ENCODE peak calls at places on chromosome 18, in seven cellular contexts. G is epithelial cell of proximal tubule, Q is suprapubic skin, J is BE2C, D is body of pancreas, E is progenitor cell of endocrine pancreas, F is foreskin keratinocyte. W is an unnamed sample.

GRCh38 chr18:58996131-58996632 is 131.5 kb downstream of the ZNF532 start:
- DNase-seq in G (no peak), Q (no peak), J (no peak), D (no peak), E (no peak), F (peak), W (no peak)

GRCh38 chr18:73545497-73545896 is 602.1 kb downstream of the FBXO15 start:
- DNase-seq in G (no peak), Q (no peak), J (no peak), D (no peak), E (no peak), F (no peak), W (no peak)

GRCh38 chr18:79952457-79952995 is 1.1 kb upstream of the SLC66A2 start:
- DNase-seq in G (no peak), Q (peak), J (no peak), D (no peak), E (no peak), F (no peak), W (peak)

GRCh38 chr18:80166240-80166639 is 57.2 kb downstream of the ADNP2 start:
- DNase-seq in G (no peak), Q (no peak), J (no peak), D (no peak), E (no peak), F (no peak), W (no peak)

GRCh38 chr18:9803698-9804516 is 81.9 kb upstream of the TXNDC2 start:
- DNase-seq in G (no peak), Q (no peak), J (peak), D (no peak), E (no peak), F (no peak), W (no peak)

GRCh38 chr18:79497638-79498081 is 101.9 kb downstream of the NFATC1 start:
- DNase-seq in G (no peak), Q (no peak), J (no peak), D (no peak), E (no peak), F (no peak), W (peak)

GRCh38 chr18:2881088-2881487 is 34.3 kb downstream of the EMILIN2 start:
- DNase-seq in G (no peak), Q (no peak), J (no peak), D (no peak), E (no peak), F (no peak), W (no peak)

GRCh38 chr18:25422230-25422629 is 70.3 kb upstream of the ZNF521 start:
- DNase-seq in G (no peak), Q (no peak), J (no peak), D (no peak), E (no peak), F (no peak), W (no peak)

GRCh38 chr18:340044-340443 is 72.2 kb upstream of the THOC1 start:
- DNase-seq in G (no peak), Q (no peak), J (no peak), D (no peak), E (no peak), F (no peak), W (no peak)
- TF ChIP-seq CTCF in G (no peak), Q (no peak), J (no peak), D (no peak), E (no peak), F (no peak), W (no peak)

DNA sequence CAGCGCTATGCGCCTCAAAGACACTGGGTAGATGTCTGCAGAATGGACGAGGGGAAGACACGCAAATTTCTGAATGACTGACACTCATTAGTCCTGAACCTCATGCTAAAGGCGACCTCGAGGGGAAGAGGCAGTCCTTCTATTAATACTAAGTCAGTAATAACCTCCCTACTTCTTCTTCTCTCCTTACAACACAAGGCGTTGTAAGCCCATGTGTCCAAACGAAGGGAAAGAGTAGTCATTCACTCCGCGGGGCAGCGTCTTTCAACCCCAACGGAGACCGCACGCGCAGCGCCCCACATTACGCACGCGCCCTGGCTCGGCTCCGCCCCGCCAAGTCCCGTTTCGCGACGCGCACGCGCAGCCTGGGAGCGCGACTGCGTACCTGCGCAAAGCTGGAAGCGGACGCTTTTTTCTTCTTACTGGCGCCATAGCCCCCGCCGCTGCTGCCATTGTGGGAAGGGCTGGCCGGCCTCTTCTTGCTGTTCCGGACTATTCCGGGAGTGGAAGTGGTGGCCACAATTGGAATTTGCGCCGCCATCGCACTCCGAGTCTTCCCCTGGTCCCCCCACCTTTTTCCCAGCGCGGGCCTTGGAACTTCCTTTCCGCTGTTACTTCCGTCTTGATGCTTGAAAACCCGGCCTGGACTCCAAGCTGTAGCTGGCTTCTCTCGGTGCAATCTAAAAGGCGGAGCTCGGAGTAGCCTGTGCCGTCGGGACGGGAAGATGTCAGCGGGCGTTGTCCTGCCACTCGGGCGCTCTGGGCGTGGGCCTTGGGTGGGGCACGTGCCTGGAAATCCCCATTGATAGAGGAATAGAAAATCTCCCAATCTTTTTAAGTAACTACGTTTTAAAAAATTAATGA is at the start of gene INO80C:
- DNase-seq in G (peak), Q (peak), J (peak), D (peak), E (peak), F (peak), W (peak)
- TF ChIP-seq CTCF in G (no peak), Q (no peak), J (no peak), D (no peak), E (no peak), F (no peak), W (no peak)

DNA sequence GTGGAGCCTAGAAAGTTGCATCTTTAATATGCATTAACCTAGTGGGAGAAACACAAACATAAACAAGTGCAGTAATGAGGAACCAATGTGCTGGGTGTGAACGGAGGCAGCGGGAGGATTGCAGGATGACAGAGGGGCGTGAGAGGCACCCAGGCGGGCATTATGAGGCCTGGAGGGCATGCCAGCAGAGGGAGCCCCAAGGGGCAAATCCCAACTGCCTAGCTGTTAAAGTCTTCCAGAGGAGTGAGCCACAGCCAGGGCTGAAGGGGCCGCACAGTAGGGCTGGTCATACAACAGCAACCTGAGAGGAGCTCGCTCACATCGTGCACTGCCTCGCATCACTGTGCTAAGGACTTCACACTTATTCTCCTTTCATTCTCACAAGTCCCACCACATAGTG is 13.3 kb upstream of the PRELID3A start:
- DNase-seq in G (no peak), Q (no peak), J (no peak), D (no peak), E (no peak), F (no peak), W (no peak)
- TF ChIP-seq CTCF in G (peak), Q (no peak), J (peak), D (no peak), E (no peak), F (peak), W (peak)

GRCh38 chr18:832085-832681 is 20.1 kb upstream of the YES1 start:
- DNase-seq in G (no peak), Q (no peak), J (peak), D (no peak), E (no peak), F (no peak), W (no peak)
- TF ChIP-seq CTCF in G (peak), Q (no peak), J (peak), D (no peak), E (no peak), F (peak), W (no peak)

GRCh38 chr18:6044319-6044718 is 149.0 kb upstream of the TMEM200C start:
- DNase-seq in G (no peak), Q (no peak), J (no peak), D (no peak), E (no peak), F (no peak), W (no peak)

GRCh38 chr18:6039055-6039454 is 143.7 kb upstream of the TMEM200C start:
- DNase-seq in G (no peak), Q (no peak), J (no peak), D (no peak), E (no peak), F (no peak), W (no peak)

DNA sequence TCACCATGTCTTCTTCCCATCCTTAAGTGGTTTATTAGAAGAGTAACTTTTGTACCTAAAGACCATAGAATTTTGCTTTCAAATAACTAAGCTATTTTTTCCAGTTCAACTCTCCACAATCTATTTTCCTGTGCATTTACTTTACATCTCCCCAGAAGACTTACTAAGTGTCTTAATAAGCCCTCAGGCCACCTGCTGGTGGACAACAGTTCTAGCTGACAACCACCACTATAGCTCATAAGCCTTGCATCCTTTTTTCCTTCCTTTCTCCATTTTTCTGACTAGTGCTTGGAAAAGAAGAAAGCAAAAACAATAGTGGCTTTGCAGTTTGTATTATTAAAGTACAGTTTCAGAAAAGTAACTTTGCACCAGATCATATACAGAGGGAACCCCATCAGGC is 149.5 kb upstream of the TMEM200C start:
- DNase-seq in G (no peak), Q (no peak), J (no peak), D (no peak), E (no peak), F (no peak), W (no peak)
- TF ChIP-seq CTCF in G (peak), Q (no peak), J (no peak), D (no peak), E (no peak), F (peak), W (no peak)

GRCh38 chr18:32669549-32670165 is 103.2 kb downstream of the KLHL14 start:
- DNase-seq in G (no peak), Q (no peak), J (no peak), D (no peak), E (no peak), F (no peak), W (no peak)
- TF ChIP-seq CTCF in G (peak), Q (no peak), J (no peak), D (no peak), E (peak), F (no peak), W (no peak)

GRCh38 chr18:7021994-7022840 is 95.4 kb downstream of the LAMA1 start:
- DNase-seq in G (no peak), Q (no peak), J (peak), D (peak), E (no peak), F (peak), W (no peak)
- TF ChIP-seq CTCF in G (peak), Q (no peak), J (peak), D (peak), E (peak), F (peak), W (no peak)

DNA sequence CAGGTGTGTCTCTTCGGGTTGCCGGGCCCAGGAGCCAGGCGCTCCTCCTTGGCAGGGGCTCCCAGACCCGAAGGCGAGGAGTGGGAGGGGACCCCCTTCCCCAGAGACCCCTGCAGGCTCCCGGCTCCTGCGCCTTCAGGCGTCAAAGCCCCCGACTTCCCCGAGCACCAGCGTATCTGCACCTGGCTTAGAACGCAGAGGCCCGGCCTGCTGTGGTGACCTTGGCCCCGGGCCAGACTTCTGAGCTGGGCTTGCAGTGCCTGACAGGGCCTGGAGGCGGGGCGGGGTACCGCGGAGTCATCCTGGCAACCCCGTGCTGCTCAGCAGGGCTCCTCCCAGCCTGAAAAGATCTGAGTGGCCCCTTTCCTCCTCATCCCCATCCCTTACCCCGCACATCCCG is 27.0 kb downstream of the SKA1 start:
- DNase-seq in G (no peak), Q (no peak), J (peak), D (peak), E (no peak), F (peak), W (no peak)
- TF ChIP-seq CTCF in G (no peak), Q (no peak), J (no peak), D (no peak), E (no peak), F (peak), W (no peak)